ENCODE peak calls at places on chromosome 1, in four cellular contexts. Y, N, P and E are unnamed samples.

GRCh38 chr1:195733826-195734225 is 874.4 kb downstream of the KCNT2 start:
- DNase-seq in N (peak), P (no peak), Y (no peak), E (peak)

GRCh38 chr1:234208791-234209190 is 164.5 kb upstream of the COA6 start:
- DNase-seq in N (no peak), P (no peak), Y (peak), E (no peak)

GRCh38 chr1:25917996-25918395 is 11.8 kb upstream of the STMN1 start:
- DNase-seq in Y (peak), N (no peak), P (no peak), E (no peak)

GRCh38 chr1:22131875-22132486 is 10.9 kb downstream of the WNT4 start:
- DNase-seq in N (peak), Y (no peak), P (peak), E (peak)

GRCh38 chr1:164608651-164609057 is 49.7 kb downstream of the PBX1 start:
- DNase-seq in P (no peak), N (no peak), Y (peak), E (no peak)

GRCh38 chr1:150973258-150973825 is 1.3 kb downstream of the CERS2 start:
- DNase-seq in P (peak), Y (no peak), N (no peak), E (no peak)

GRCh38 chr1:192831706-192832355 is 23.0 kb downstream of the RGS2 start:
- DNase-seq in Y (peak), N (no peak), P (no peak), E (no peak)

GRCh38 chr1:208131631-208132286 is 112.4 kb downstream of the PLXNA2 start:
- DNase-seq in P (no peak), Y (no peak), N (no peak), E (no peak)

GRCh38 chr1:169053196-169053595 is 53.3 kb upstream of the ATP1B1 start:
- DNase-seq in Y (no peak), N (no peak), P (no peak), E (no peak)

GRCh38 chr1:182198006-182198605 is 136.6 kb upstream of the ZNF648 start:
- DNase-seq in Y (no peak), P (peak), N (no peak), E (no peak)

GRCh38 chr1:18322353-18323032 is 158.2 kb upstream of the KLHDC7A start:
- DNase-seq in N (no peak), Y (no peak), P (peak), E (no peak)

GRCh38 chr1:114108741-114109255 is 44.9 kb downstream of the SYT6 start:
- DNase-seq in N (no peak), Y (no peak), P (no peak), E (no peak)

GRCh38 chr1:232571523-232571922 is 58.4 kb downstream of the SIPA1L2 start:
- DNase-seq in P (no peak), N (no peak), Y (peak), E (no peak)

GRCh38 chr1:54053745-54054437 is 483 bp downstream of the TCEANC2 start:
- DNase-seq in P (peak), N (no peak), Y (peak), E (no peak)

GRCh38 chr1:2840036-2840809 is 38.7 kb upstream of the TTC34 start:
- DNase-seq in P (peak), N (no peak), Y (no peak), E (no peak)

GRCh38 chr1:30135729-30136128 is 587.7 kb downstream of the MATN1 start:
- DNase-seq in Y (no peak), P (peak), N (no peak), E (no peak)

GRCh38 chr1:234724517-234725176 is 114.7 kb upstream of the IRF2BP2 start:
- DNase-seq in N (no peak), Y (no peak), P (peak), E (no peak)

GRCh38 chr1:12600880-12601633 is 17.0 kb downstream of the DHRS3 start:
- DNase-seq in N (peak), P (peak), Y (no peak), E (peak)

GRCh38 chr1:156705321-156705917 is at the start of gene CRABP2:
- DNase-seq in P (no peak), Y (no peak), N (no peak), E (no peak)

GRCh38 chr1:156444407-156445001 is 56.1 kb downstream of the MEF2D start:
- DNase-seq in P (peak), Y (no peak), N (peak), E (peak)

GRCh38 chr1:180586671-180587155 is 27.9 kb downstream of the OVAAL start:
- DNase-seq in Y (peak), N (peak), P (peak), E (peak)

GRCh38 chr1:52842643-52843310 is at the start of gene ZYG11A:
- DNase-seq in Y (peak), P (peak), N (peak), E (peak)

GRCh38 chr1:63917571-63918394 is 144.0 kb downstream of the ROR1 start:
- DNase-seq in N (peak), P (peak), Y (peak), E (peak)

GRCh38 chr1:155126494-155127104 is 1.1 kb upstream of the EFNA1 start:
- DNase-seq in N (peak), P (no peak), Y (peak), E (peak)

GRCh38 chr1:17723684-17724083 is 31.4 kb upstream of the ACTL8 start:
- DNase-seq in P (no peak), Y (no peak), N (no peak), E (no peak)

GRCh38 chr1:76669624-76670023 is 197.7 kb upstream of the ST6GALNAC5 start:
- DNase-seq in Y (no peak), P (no peak), N (no peak), E (no peak)

GRCh38 chr1:76679534-76680152 is 187.6 kb upstream of the ST6GALNAC5 start:
- DNase-seq in P (no peak), N (no peak), Y (no peak), E (no peak)

GRCh38 chr1:76677775-76678405 is 189.4 kb upstream of the ST6GALNAC5 start:
- DNase-seq in Y (no peak), P (no peak), N (no peak), E (no peak)

GRCh38 chr1:76669146-76669545 is 198.1 kb upstream of the ST6GALNAC5 start:
- DNase-seq in P (no peak), Y (no peak), N (no peak), E (no peak)

DNA sequence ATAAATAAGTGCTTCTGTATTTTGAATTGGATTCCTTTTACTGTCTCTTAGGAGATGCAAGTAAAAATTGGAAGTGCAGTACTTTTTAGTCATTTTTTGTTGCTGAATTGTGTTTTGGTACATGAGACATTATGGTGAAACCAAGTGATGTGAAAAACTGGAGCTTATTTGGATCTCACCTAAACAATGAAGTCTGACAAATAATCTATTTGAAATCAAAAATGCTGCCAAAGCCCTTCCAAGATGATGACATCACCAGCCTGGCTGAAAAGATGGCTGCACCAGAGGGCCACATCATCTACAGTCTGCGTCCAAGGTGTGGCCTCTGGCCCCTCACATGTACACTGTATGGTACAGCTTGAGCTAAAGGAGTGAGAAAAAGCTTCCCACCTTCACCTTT is 192.6 kb upstream of the ST6GALNAC5 start:
- DNase-seq in N (no peak), Y (no peak), P (no peak), E (no peak)
- TF ChIP-seq MAZ in N (no peak), Y (no peak), P (no peak), E (no peak)

DNA sequence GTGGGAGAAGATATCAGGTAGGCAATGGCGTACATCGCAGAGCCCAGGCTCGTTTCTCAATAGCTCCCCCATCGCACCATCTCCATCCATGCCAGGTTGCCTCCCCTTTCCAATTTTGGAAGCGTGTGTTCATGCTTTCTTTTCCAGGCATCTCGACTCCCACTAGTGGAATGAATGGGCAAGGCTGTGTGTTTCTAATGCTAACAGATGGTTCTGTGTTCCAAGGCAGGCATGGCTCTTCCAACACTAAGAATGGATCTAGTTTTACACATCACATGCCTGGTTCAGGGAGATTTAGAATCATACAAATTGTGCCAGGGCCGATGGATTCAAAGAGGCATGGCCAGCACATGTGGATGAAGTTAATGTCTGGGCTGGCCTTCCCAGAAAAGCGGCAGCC is 438.6 kb downstream of the PRDM2 start:
- DNase-seq in P (no peak), Y (no peak), N (no peak), E (no peak)
- TF ChIP-seq MAZ in P (no peak), Y (no peak), N (no peak), E (no peak)

GRCh38 chr1:116765962-116766361 is 11.7 kb downstream of the CD2 start:
- DNase-seq in Y (no peak), N (no peak), P (no peak), E (no peak)

GRCh38 chr1:116766616-116767469 is 12.6 kb downstream of the CD2 start:
- DNase-seq in Y (no peak), N (no peak), P (no peak), E (no peak)

GRCh38 chr1:116763787-116764465 is 9.7 kb downstream of the CD2 start:
- DNase-seq in N (peak), Y (no peak), P (peak), E (peak)

GRCh38 chr1:116764466-116764896 is 10.3 kb downstream of the CD2 start:
- DNase-seq in P (no peak), Y (no peak), N (no peak), E (no peak)

DNA sequence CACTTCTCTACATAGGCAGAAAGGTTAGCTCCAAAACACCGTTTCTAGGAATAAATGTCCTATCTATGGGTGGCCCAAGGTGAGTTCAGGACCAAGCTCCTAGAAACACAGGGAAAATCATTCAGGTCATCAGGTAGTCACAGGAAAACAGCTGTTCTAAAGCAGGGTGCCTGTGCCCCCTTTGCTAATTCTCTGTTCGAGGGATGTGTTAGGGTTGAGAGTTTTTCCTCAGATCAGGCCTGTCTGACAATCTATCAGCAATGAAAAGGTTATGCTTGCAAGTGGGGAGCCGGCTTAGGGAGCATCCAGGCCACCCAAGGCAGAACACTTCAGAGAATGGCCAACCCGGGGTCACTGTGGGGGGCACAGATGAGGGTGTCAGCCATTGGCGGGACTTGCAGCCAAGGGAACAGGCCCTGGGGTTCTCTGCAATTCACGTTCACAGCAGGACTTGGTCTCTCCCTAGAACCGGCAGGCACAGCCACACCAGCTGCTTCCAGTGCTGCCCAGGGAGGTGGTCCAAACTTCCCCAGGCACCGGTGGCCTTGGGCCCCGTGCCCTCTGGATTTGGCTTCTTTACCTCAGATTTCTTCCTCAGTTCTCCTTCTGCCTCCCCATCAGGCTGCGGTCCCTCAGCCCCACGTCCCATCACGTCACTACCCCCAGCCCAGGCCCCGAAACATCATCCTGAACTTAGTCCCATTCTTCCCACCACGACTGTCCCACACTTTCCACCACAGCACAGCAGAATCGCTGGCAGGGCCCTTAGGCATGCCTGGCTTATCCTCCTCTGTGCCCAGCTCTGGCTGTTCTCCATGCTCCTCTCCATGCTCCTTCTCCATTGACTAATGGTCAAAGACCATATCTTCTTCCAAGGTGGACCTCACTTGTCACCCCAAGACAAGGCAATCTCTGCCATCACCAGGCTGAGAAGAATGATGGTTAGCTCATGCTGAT is 11.0 kb downstream of the CD2 start:
- DNase-seq in Y (no peak), P (no peak), N (no peak), E (no peak)
- TF ChIP-seq MAZ in Y (no peak), P (no peak), N (no peak), E (no peak)

GRCh38 chr1:66685670-66686069 is 66.6 kb upstream of the DYNLT5 start:
- DNase-seq in P (no peak), N (no peak), Y (peak), E (no peak)
- TF ChIP-seq MAZ in P (no peak), N (no peak), Y (no peak), E (no peak)

GRCh38 chr1:38198099-38198498 is 151.5 kb upstream of the POU3F1 start:
- DNase-seq in N (no peak), P (no peak), Y (no peak), E (no peak)
- TF ChIP-seq MAZ in N (no peak), P (no peak), Y (no peak), E (no peak)

GRCh38 chr1:224375059-224375458 is 18.4 kb downstream of the CNIH4 start:
- DNase-seq in Y (no peak), N (no peak), P (no peak), E (no peak)

GRCh38 chr1:224381880-224382548 is 25.3 kb downstream of the CNIH4 start:
- DNase-seq in N (no peak), P (no peak), Y (no peak), E (no peak)

GRCh38 chr1:224380003-224380402 is 23.3 kb downstream of the CNIH4 start:
- DNase-seq in N (no peak), Y (no peak), P (no peak), E (no peak)

GRCh38 chr1:224378855-224379631 is 22.4 kb downstream of the CNIH4 start:
- DNase-seq in N (no peak), P (no peak), Y (no peak), E (no peak)

DNA sequence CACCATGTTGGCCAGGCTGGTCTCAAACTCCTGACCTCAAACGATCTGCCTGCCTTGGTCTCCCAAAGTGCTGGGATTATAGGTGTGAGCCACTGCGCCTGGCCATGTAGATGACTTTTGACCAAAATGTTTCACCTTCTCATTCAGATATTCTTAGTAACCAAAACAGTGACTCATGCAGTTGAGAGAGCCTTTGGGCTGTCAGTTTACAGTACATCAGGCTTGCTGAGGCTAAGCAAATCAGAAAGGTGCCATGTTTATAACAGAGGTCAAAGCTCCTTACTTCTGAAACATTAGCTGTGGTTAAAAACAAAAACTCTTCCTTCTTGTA is 21.0 kb downstream of the CNIH4 start:
- DNase-seq in P (no peak), N (peak), Y (peak), E (no peak)
- TF ChIP-seq MAZ in P (no peak), N (no peak), Y (no peak), E (no peak)